ENCODE peak calls at places on chromosome 1, in five cellular contexts. I, M, K, J and E are unnamed samples.

GRCh38 chr1:13737388-13737787 is 37.4 kb downstream of the PRDM2 start:
- ATAC-seq in I (no peak), M (no peak), K (peak), J (no peak), E (no peak)

GRCh38 chr1:205579711-205580110 is 52.1 kb downstream of the ELK4 start:
- ATAC-seq in I (no peak), M (no peak), K (no peak), J (no peak), E (no peak)

GRCh38 chr1:25439287-25439686 is 8.6 kb downstream of the MACO1 start:
- ATAC-seq in I (no peak), M (no peak), K (no peak), J (no peak), E (no peak)

GRCh38 chr1:203175237-203176181 is at the start of gene MYBPH:
- ATAC-seq in I (no peak), M (peak), K (no peak), J (peak), E (peak)

GRCh38 chr1:52726265-52727113 is at the start of gene ZYG11B:
- ATAC-seq in I (peak), M (peak), K (peak), J (peak), E (peak)

GRCh38 chr1:201528631-201529260 is 10.2 kb upstream of the NAV1 start:
- ATAC-seq in I (no peak), M (no peak), K (no peak), J (no peak), E (no peak)

GRCh38 chr1:2583871-2584341 is 2.7 kb upstream of the PRXL2B start:
- ATAC-seq in I (no peak), M (no peak), K (no peak), J (no peak), E (no peak)

GRCh38 chr1:37158113-37158749 is 123.9 kb upstream of the GRIK3 start:
- ATAC-seq in I (no peak), M (no peak), K (no peak), J (no peak), E (no peak)

GRCh38 chr1:203276916-203277535 is 28.3 kb upstream of the BTG2 start:
- ATAC-seq in I (no peak), M (no peak), K (peak), J (no peak), E (no peak)

GRCh38 chr1:3656450-3657095 is 4.3 kb downstream of the TP73 start:
- ATAC-seq in I (no peak), M (no peak), K (no peak), J (no peak), E (peak)

GRCh38 chr1:78577257-78578100 is 42.8 kb upstream of the IFI44L start:
- ATAC-seq in I (no peak), M (no peak), K (no peak), J (no peak), E (no peak)

GRCh38 chr1:214546886-214547641 is 4.3 kb downstream of the PTPN14 start:
- ATAC-seq in I (no peak), M (no peak), K (no peak), J (no peak), E (no peak)

GRCh38 chr1:28296401-28297220 is 32.2 kb upstream of the MED18 start:
- ATAC-seq in I (peak), M (no peak), K (no peak), J (no peak), E (no peak)

GRCh38 chr1:10818262-10819197 is 22.1 kb upstream of the CASZ1 start:
- ATAC-seq in I (no peak), M (no peak), K (no peak), J (no peak), E (no peak)

GRCh38 chr1:206463137-206463536 is 7.1 kb upstream of the IKBKE start:
- ATAC-seq in I (no peak), M (no peak), K (no peak), J (no peak), E (no peak)

GRCh38 chr1:203167026-203167912 is 8.4 kb downstream of the MYBPH start:
- ATAC-seq in I (no peak), M (no peak), K (no peak), J (no peak), E (no peak)

GRCh38 chr1:19735419-19736127 is 64.1 kb downstream of the TMCO4 start:
- ATAC-seq in I (no peak), M (peak), K (no peak), J (peak), E (no peak)

GRCh38 chr1:222618880-222619321 is 1.0 kb downstream of the MIA3 start:
- ATAC-seq in I (peak), M (no peak), K (no peak), J (no peak), E (no peak)

GRCh38 chr1:166814611-166815010 is 24.7 kb upstream of the POGK start:
- ATAC-seq in I (no peak), M (no peak), K (no peak), J (no peak), E (no peak)

GRCh38 chr1:116988248-116988647 is 13.3 kb upstream of the CD101 start:
- ATAC-seq in I (no peak), M (no peak), K (no peak), J (peak), E (no peak)

GRCh38 chr1:184533915-184534314 is 147.1 kb downstream of the C1orf21 start:
- ATAC-seq in I (no peak), M (no peak), K (no peak), J (no peak), E (no peak)